ENCODE peak calls at places on chromosome 22, in seven cellular contexts. G, X, I, O, N, E and J are unnamed samples.

GRCh38 chr22:48760481-48761238 is 1067.0 kb downstream of the BRD1 start:
- DNase-seq in O (no peak), G (no peak), E (no peak), X (no peak), I (no peak), N (no peak), J (no peak)

GRCh38 chr22:39656495-39657490 is 86.2 kb downstream of the CACNA1I start:
- DNase-seq in X (peak; percentile 10), E (no peak), G (no peak), N (no peak), O (peak; percentile 13), I (no peak), J (no peak)

GRCh38 chr22:16970446-16970845 is 37.6 kb downstream of the GAB4 start:
- DNase-seq in I (no peak), X (no peak), O (no peak), N (no peak), E (no peak), G (no peak), J (no peak)

GRCh38 chr22:28759861-28760560 is 12.5 kb upstream of the CCDC117 start:
- DNase-seq in X (no peak), I (no peak), G (no peak), E (no peak), O (no peak), N (peak; percentile 9), J (no peak)

GRCh38 chr22:39629851-39630250 is 59.3 kb downstream of the CACNA1I start:
- DNase-seq in O (no peak), G (no peak), I (no peak), X (no peak), N (no peak), E (no peak), J (no peak)

GRCh38 chr22:36773935-36774334 is 2.0 kb downstream of the IFT27 start:
- DNase-seq in X (peak; percentile 61), N (peak; percentile 33), G (no peak), E (no peak), O (peak; percentile 68), I (no peak), J (no peak)

GRCh38 chr22:29470159-29470855 is 9.7 kb upstream of the NEFH start:
- DNase-seq in O (peak; percentile 68), X (peak; percentile 26), N (peak; percentile 20), I (no peak), E (peak; percentile 70), G (peak; percentile 63), J (peak; percentile 30)

GRCh38 chr22:28909375-28909774 is 26.0 kb downstream of the ZNRF3 start:
- DNase-seq in O (peak; percentile 38), X (peak; percentile 22), N (peak; percentile 76), G (no peak), E (peak; percentile 82), I (no peak), J (peak; percentile 49)

GRCh38 chr22:29784451-29785361 is 17.5 kb downstream of the UQCR10 start:
- DNase-seq in E (no peak), N (peak; percentile 38), G (no peak), O (peak; percentile 10), X (no peak), I (no peak), J (no peak)

GRCh38 chr22:26553056-26553752 is 36.7 kb downstream of the TPST2 start:
- DNase-seq in O (peak; percentile 92), I (peak; percentile 76), E (no peak), G (no peak), N (peak; percentile 95), X (peak; percentile 84), J (no peak)

GRCh38 chr22:48677168-48677520 is 1150.5 kb downstream of the BRD1 start:
- DNase-seq in X (no peak), G (no peak), I (no peak), N (no peak), E (no peak), O (no peak), J (no peak)

GRCh38 chr22:39985383-39986045 is 9.2 kb upstream of the FAM83F start:
- DNase-seq in O (no peak), X (no peak), I (no peak), N (no peak), E (no peak), G (no peak), J (peak; percentile 43)

GRCh38 chr22:27241430-27242110 is 560.0 kb downstream of the MN1 start:
- DNase-seq in E (no peak), N (peak; percentile 59), O (no peak), I (no peak), X (no peak), G (no peak), J (no peak)